ENCODE peak calls at places on chromosomes 3 and 15, in six cellular contexts. One of them, this sample, is unnamed.

GRCh38 chr3:129356756-129357425 is 71.5 kb downstream of the EFCAB12 start:
- DNase-seq in tibial nerve: no peak
- DNase-seq in body of pancreas: no peak
- DNase-seq in ovary: no peak
- DNase-seq in heart left ventricle: no peak
- DNase-seq in transverse colon: no peak
- DNase-seq in this sample: no peak

GRCh38 chr3:100097919-100098896 is 16.1 kb downstream of the FILIP1L start:
- DNase-seq in tibial nerve: no peak
- DNase-seq in body of pancreas: peak; percentile 35
- DNase-seq in ovary: peak; percentile 33
- DNase-seq in heart left ventricle: no peak
- DNase-seq in transverse colon: no peak
- DNase-seq in this sample: peak; percentile 65

GRCh38 chr3:139307072-139307491 is 36.7 kb upstream of the MRPS22 start:
- DNase-seq in tibial nerve: no peak
- DNase-seq in body of pancreas: no peak
- DNase-seq in ovary: no peak
- DNase-seq in heart left ventricle: no peak
- DNase-seq in transverse colon: no peak
- DNase-seq in this sample: no peak

GRCh38 chr3:195187609-195188529 is 83.1 kb downstream of the XXYLT1 start:
- DNase-seq in tibial nerve: no peak
- DNase-seq in body of pancreas: no peak
- DNase-seq in ovary: no peak
- DNase-seq in heart left ventricle: no peak
- DNase-seq in transverse colon: no peak
- DNase-seq in this sample: no peak

GRCh38 chr15:26197719-26198118 is 334.6 kb upstream of the ATP10A start:
- DNase-seq in tibial nerve: no peak
- DNase-seq in body of pancreas: no peak
- DNase-seq in ovary: no peak
- DNase-seq in heart left ventricle: no peak
- DNase-seq in transverse colon: no peak
- DNase-seq in this sample: no peak

GRCh38 chr3:15535757-15536156 is 14.3 kb upstream of the COLQ start:
- DNase-seq in tibial nerve: no peak
- DNase-seq in body of pancreas: no peak
- DNase-seq in ovary: no peak
- DNase-seq in heart left ventricle: no peak
- DNase-seq in transverse colon: no peak
- DNase-seq in this sample: no peak

GRCh38 chr3:101383156-101383575 is 62.8 kb upstream of the IMPG2 start:
- DNase-seq in tibial nerve: no peak
- DNase-seq in body of pancreas: no peak
- DNase-seq in ovary: no peak
- DNase-seq in heart left ventricle: no peak
- DNase-seq in transverse colon: no peak
- DNase-seq in this sample: no peak

GRCh38 chr15:100307241-100307855 is 34.4 kb downstream of the ADAMTS17 start:
- DNase-seq in tibial nerve: no peak
- DNase-seq in body of pancreas: no peak
- DNase-seq in ovary: no peak
- DNase-seq in heart left ventricle: no peak
- DNase-seq in transverse colon: no peak
- DNase-seq in this sample: no peak

GRCh38 chr15:70436428-70436827 is 326.9 kb downstream of the UACA start:
- DNase-seq in tibial nerve: no peak
- DNase-seq in body of pancreas: no peak
- DNase-seq in ovary: no peak
- DNase-seq in heart left ventricle: no peak
- DNase-seq in transverse colon: no peak
- DNase-seq in this sample: no peak

GRCh38 chr3:67381667-67382272 is 272.6 kb downstream of the SUCLG2 start:
- DNase-seq in tibial nerve: peak; percentile 46
- DNase-seq in body of pancreas: peak; percentile 23
- DNase-seq in ovary: no peak
- DNase-seq in heart left ventricle: no peak
- DNase-seq in transverse colon: no peak
- DNase-seq in this sample: no peak

GRCh38 chr15:84638103-84638502 is 16.0 kb downstream of the WDR73 start:
- DNase-seq in tibial nerve: no peak
- DNase-seq in body of pancreas: no peak
- DNase-seq in ovary: no peak
- DNase-seq in heart left ventricle: no peak
- DNase-seq in transverse colon: no peak
- DNase-seq in this sample: no peak

GRCh38 chr3:143306419-143306818 is 186.8 kb downstream of the CHST2 start:
- DNase-seq in tibial nerve: no peak
- DNase-seq in body of pancreas: no peak
- DNase-seq in ovary: no peak
- DNase-seq in heart left ventricle: no peak
- DNase-seq in transverse colon: peak; percentile 69
- DNase-seq in this sample: peak; percentile 70

GRCh38 chr3:159252274-159252673 is 450.4 kb downstream of the MFSD1 start:
- DNase-seq in tibial nerve: no peak
- DNase-seq in body of pancreas: no peak
- DNase-seq in ovary: no peak
- DNase-seq in heart left ventricle: no peak
- DNase-seq in transverse colon: no peak
- DNase-seq in this sample: no peak

GRCh38 chr15:70604671-70605070 is 158.7 kb downstream of the UACA start:
- DNase-seq in tibial nerve: no peak
- DNase-seq in body of pancreas: no peak
- DNase-seq in ovary: peak; percentile 41
- DNase-seq in heart left ventricle: no peak
- DNase-seq in transverse colon: no peak
- DNase-seq in this sample: no peak

GRCh38 chr3:14631687-14632444 is 19.7 kb upstream of the CCDC174 start:
- DNase-seq in tibial nerve: no peak
- DNase-seq in body of pancreas: no peak
- DNase-seq in ovary: no peak
- DNase-seq in heart left ventricle: no peak
- DNase-seq in transverse colon: no peak
- DNase-seq in this sample: no peak

GRCh38 chr3:9809239-9809614 is 835 bp upstream of the TTLL3 start:
- DNase-seq in tibial nerve: no peak
- DNase-seq in body of pancreas: no peak
- DNase-seq in ovary: no peak
- DNase-seq in heart left ventricle: no peak
- DNase-seq in transverse colon: peak; percentile 49
- DNase-seq in this sample: no peak

GRCh38 chr3:114609952-114610351 is 316.1 kb downstream of the TIGIT start:
- DNase-seq in tibial nerve: no peak
- DNase-seq in body of pancreas: no peak
- DNase-seq in ovary: no peak
- DNase-seq in heart left ventricle: no peak
- DNase-seq in transverse colon: no peak
- DNase-seq in this sample: no peak

GRCh38 chr15:84852212-84852611 is 32.2 kb upstream of the SLC28A1 start:
- DNase-seq in tibial nerve: no peak
- DNase-seq in body of pancreas: no peak
- DNase-seq in ovary: no peak
- DNase-seq in heart left ventricle: no peak
- DNase-seq in transverse colon: no peak
- DNase-seq in this sample: no peak

GRCh38 chr3:175176556-175176955 is 317.4 kb downstream of the NAALADL2 start:
- DNase-seq in tibial nerve: no peak
- DNase-seq in body of pancreas: no peak
- DNase-seq in ovary: no peak
- DNase-seq in heart left ventricle: no peak
- DNase-seq in transverse colon: no peak
- DNase-seq in this sample: no peak

GRCh38 chr3:175184392-175184791 is 325.3 kb downstream of the NAALADL2 start:
- DNase-seq in tibial nerve: no peak
- DNase-seq in body of pancreas: no peak
- DNase-seq in ovary: no peak
- DNase-seq in heart left ventricle: no peak
- DNase-seq in transverse colon: no peak
- DNase-seq in this sample: no peak

DNA sequence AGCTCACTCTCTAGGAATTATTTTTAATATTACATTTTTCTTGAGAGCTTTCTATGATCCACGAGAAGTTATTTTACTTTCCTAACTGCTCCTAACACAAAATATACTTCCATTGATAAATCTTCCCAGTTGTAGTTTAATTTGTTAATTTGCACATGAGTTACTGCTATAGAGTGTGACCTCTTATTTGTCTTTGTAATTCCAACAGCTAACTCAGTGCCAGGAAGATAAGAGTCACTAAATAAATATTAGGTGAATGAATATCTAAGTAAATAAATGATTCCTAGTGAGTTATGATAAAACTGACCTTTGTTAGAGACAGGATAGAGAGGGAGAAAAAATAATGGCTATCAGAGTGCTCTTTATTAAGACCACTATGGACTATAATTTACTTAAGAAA is 319.9 kb downstream of the NAALADL2 start:
- DNase-seq in tibial nerve: no peak
- DNase-seq in body of pancreas: no peak
- DNase-seq in ovary: no peak
- DNase-seq in heart left ventricle: no peak
- DNase-seq in transverse colon: no peak
- DNase-seq in this sample: no peak
- H3K27ac ChIP-seq in tibial nerve: no peak overlapping the region
- H3K27ac ChIP-seq in body of pancreas: no peak overlapping the region
- H3K27ac ChIP-seq in ovary: no peak overlapping the region
- H3K27ac ChIP-seq in heart left ventricle: no peak overlapping the region
- H3K27ac ChIP-seq in transverse colon: no peak overlapping the region
- H3K27ac ChIP-seq in this sample: no peak overlapping the region

GRCh38 chr3:49902511-49903345 is 945 bp downstream of the MST1R start:
- DNase-seq in tibial nerve: no peak
- DNase-seq in body of pancreas: no peak
- DNase-seq in ovary: peak; percentile 36
- DNase-seq in heart left ventricle: no peak
- DNase-seq in transverse colon: no peak
- DNase-seq in this sample: peak; percentile 56

GRCh38 chr3:49906004-49906860 is 2.6 kb upstream of the MST1R start:
- DNase-seq in tibial nerve: peak; percentile 27
- DNase-seq in body of pancreas: peak; percentile 50
- DNase-seq in ovary: peak; percentile 54
- DNase-seq in heart left ventricle: peak; percentile 57
- DNase-seq in transverse colon: peak; percentile 87
- DNase-seq in this sample: no peak

GRCh38 chr3:49901351-49902339 is 2.0 kb downstream of the MST1R start:
- DNase-seq in tibial nerve: no peak
- DNase-seq in body of pancreas: no peak
- DNase-seq in ovary: no peak
- DNase-seq in heart left ventricle: no peak
- DNase-seq in transverse colon: no peak
- DNase-seq in this sample: no peak

GRCh38 chr3:49900491-49901153 is 3.1 kb downstream of the MST1R start:
- DNase-seq in tibial nerve: no peak
- DNase-seq in body of pancreas: peak; percentile 86
- DNase-seq in ovary: no peak
- DNase-seq in heart left ventricle: peak; percentile 33
- DNase-seq in transverse colon: peak; percentile 90
- DNase-seq in this sample: peak; percentile 84

GRCh38 chr3:49903451-49904424 is at the start of gene MST1R:
- DNase-seq in tibial nerve: peak; percentile 38
- DNase-seq in body of pancreas: peak; percentile 92
- DNase-seq in ovary: peak; percentile 72
- DNase-seq in heart left ventricle: peak; percentile 85
- DNase-seq in transverse colon: peak; percentile 94
- DNase-seq in this sample: peak; percentile 83
- TF ChIP-seq POLR2A in tibial nerve: no peak
- TF ChIP-seq POLR2A in body of pancreas: peak; percentile 78
- TF ChIP-seq POLR2A in ovary: no peak
- TF ChIP-seq POLR2A in heart left ventricle: peak; percentile 40
- TF ChIP-seq POLR2A in transverse colon: peak; percentile 97
- TF ChIP-seq POLR2A in this sample: no peak

GRCh38 chr15:52649686-52650085 is 29.5 kb downstream of the ATOSA start:
- DNase-seq in tibial nerve: no peak
- DNase-seq in body of pancreas: no peak
- DNase-seq in ovary: no peak
- DNase-seq in heart left ventricle: no peak
- DNase-seq in transverse colon: no peak
- DNase-seq in this sample: no peak
- H3K27ac ChIP-seq in tibial nerve: no peak overlapping the region
- H3K27ac ChIP-seq in body of pancreas: no peak overlapping the region
- H3K27ac ChIP-seq in ovary: no peak overlapping the region
- H3K27ac ChIP-seq in heart left ventricle: no peak overlapping the region
- H3K27ac ChIP-seq in transverse colon: no peak overlapping the region
- H3K27ac ChIP-seq in this sample: no peak overlapping the region

GRCh38 chr15:67862771-67863441 is 23.1 kb upstream of the RNU6-1 start:
- DNase-seq in tibial nerve: no peak
- DNase-seq in body of pancreas: no peak
- DNase-seq in ovary: no peak
- DNase-seq in heart left ventricle: no peak
- DNase-seq in transverse colon: no peak
- DNase-seq in this sample: no peak
- TF ChIP-seq POLR2A in tibial nerve: no peak
- TF ChIP-seq POLR2A in body of pancreas: no peak
- TF ChIP-seq POLR2A in ovary: no peak
- TF ChIP-seq POLR2A in heart left ventricle: no peak
- TF ChIP-seq POLR2A in transverse colon: no peak
- TF ChIP-seq POLR2A in this sample: no peak

GRCh38 chr3:57929988-57930387 is 78.2 kb upstream of the FLNB start:
- DNase-seq in tibial nerve: no peak
- DNase-seq in body of pancreas: no peak
- DNase-seq in ovary: no peak
- DNase-seq in heart left ventricle: no peak
- DNase-seq in transverse colon: no peak
- DNase-seq in this sample: no peak

GRCh38 chr3:57933589-57933988 is 74.6 kb upstream of the FLNB start:
- DNase-seq in tibial nerve: no peak
- DNase-seq in body of pancreas: no peak
- DNase-seq in ovary: no peak
- DNase-seq in heart left ventricle: no peak
- DNase-seq in transverse colon: no peak
- DNase-seq in this sample: no peak

GRCh38 chr3:57927916-57928315 is 80.3 kb upstream of the FLNB start:
- DNase-seq in tibial nerve: no peak
- DNase-seq in body of pancreas: no peak
- DNase-seq in ovary: no peak
- DNase-seq in heart left ventricle: no peak
- DNase-seq in transverse colon: no peak
- DNase-seq in this sample: no peak

GRCh38 chr3:57927166-57927565 is 81.1 kb upstream of the FLNB start:
- DNase-seq in tibial nerve: no peak
- DNase-seq in body of pancreas: no peak
- DNase-seq in ovary: no peak
- DNase-seq in heart left ventricle: no peak
- DNase-seq in transverse colon: no peak
- DNase-seq in this sample: no peak

GRCh38 chr3:57928511-57928910 is 79.7 kb upstream of the FLNB start:
- DNase-seq in tibial nerve: no peak
- DNase-seq in body of pancreas: no peak
- DNase-seq in ovary: no peak
- DNase-seq in heart left ventricle: no peak
- DNase-seq in transverse colon: no peak
- DNase-seq in this sample: no peak
- H3K27ac ChIP-seq in tibial nerve: no peak overlapping the region
- H3K27ac ChIP-seq in body of pancreas: no peak overlapping the region
- H3K27ac ChIP-seq in ovary: no peak overlapping the region
- H3K27ac ChIP-seq in heart left ventricle: no peak overlapping the region
- H3K27ac ChIP-seq in transverse colon: no peak overlapping the region
- H3K27ac ChIP-seq in this sample: no peak overlapping the region

GRCh38 chr3:187970106-187970505 is 183.9 kb upstream of the LPP start:
- DNase-seq in tibial nerve: no peak
- DNase-seq in body of pancreas: no peak
- DNase-seq in ovary: no peak
- DNase-seq in heart left ventricle: no peak
- DNase-seq in transverse colon: no peak
- DNase-seq in this sample: peak; percentile 12
- TF ChIP-seq POLR2A in tibial nerve: no peak
- TF ChIP-seq POLR2A in body of pancreas: no peak
- TF ChIP-seq POLR2A in ovary: no peak
- TF ChIP-seq POLR2A in heart left ventricle: no peak
- TF ChIP-seq POLR2A in transverse colon: no peak
- TF ChIP-seq POLR2A in this sample: no peak